ENCODE peak calls at places on chromosomes 1 and 21, in nine cellular contexts. F, T, J, C, M, B, U, D and H are unnamed samples.

GRCh38 chr21:31911138-31911907 is 38.5 kb downstream of the HUNK start:
- DNase-seq in B (peak; percentile 35), J (no peak), D (no peak), M (peak; percentile 86), U (no peak), F (no peak), T (peak; percentile 61), C (no peak), H (no peak)

GRCh38 chr1:11779715-11780379 is 17.9 kb downstream of the C1orf167 start:
- DNase-seq in B (no peak), T (no peak), F (no peak), C (no peak), D (peak; percentile 68), M (no peak), J (no peak), U (no peak), H (no peak)

GRCh38 chr1:238710697-238711096 is 675.7 kb upstream of the CHRM3 start:
- DNase-seq in U (no peak), M (peak; percentile 8), J (no peak), B (peak; percentile 5), D (no peak), T (peak; percentile 20), F (no peak), C (no peak), H (no peak)

GRCh38 chr1:150259758-150260669 is 2.4 kb downstream of the CA14 start:
- DNase-seq in D (no peak), C (no peak), M (no peak), U (no peak), B (no peak), J (peak; percentile 80), T (peak; percentile 76), F (no peak), H (no peak)

GRCh38 chr1:100699744-100700143 is 19.8 kb upstream of the VCAM1 start:
- DNase-seq in C (no peak), F (no peak), U (no peak), M (peak; percentile 88), D (no peak), B (no peak), T (peak; percentile 38), J (no peak), H (no peak)

GRCh38 chr21:45895778-45896370 is 85.7 kb upstream of the COL6A1 start:
- DNase-seq in B (no peak), F (no peak), D (peak; percentile 73), J (no peak), T (no peak), M (no peak), U (peak; percentile 10), C (no peak), H (no peak)

GRCh38 chr1:156151093-156151688 is 2.2 kb upstream of the SEMA4A start:
- DNase-seq in B (no peak), T (no peak), C (no peak), J (no peak), D (peak; percentile 78), U (no peak), F (peak; percentile 82), M (peak; percentile 62), H (no peak)

GRCh38 chr21:38989745-38990423 is 184.2 kb downstream of the ETS2 start:
- DNase-seq in U (peak; percentile 33), M (peak; percentile 94), F (no peak), T (peak; percentile 48), B (no peak), D (no peak), J (no peak), C (no peak), H (no peak)

GRCh38 chr1:194570449-194570848 is 1384.0 kb upstream of the B3GALT2 start:
- DNase-seq in J (no peak), T (peak; percentile 56), M (peak; percentile 20), D (no peak), C (no peak), F (no peak), B (no peak), U (no peak), H (no peak)

GRCh38 chr1:193313354-193314140 is 127.1 kb upstream of the B3GALT2 start:
- DNase-seq in U (no peak), T (no peak), F (no peak), D (no peak), B (no peak), M (no peak), J (peak; percentile 34), C (no peak), H (no peak)

GRCh38 chr1:204683284-204684205 is 2.0 kb downstream of the LRRN2 start:
- DNase-seq in F (peak; percentile 19), B (no peak), T (no peak), U (no peak), D (no peak), J (no peak), M (no peak), C (no peak), H (no peak)

GRCh38 chr1:65159801-65160523 is 12.0 kb downstream of the AK4 start:
- DNase-seq in F (no peak), D (no peak), M (no peak), J (no peak), C (no peak), T (no peak), B (no peak), U (no peak), H (no peak)

GRCh38 chr1:185704181-185704580 is 30.0 kb upstream of the HMCN1 start:
- DNase-seq in C (no peak), M (no peak), B (no peak), J (no peak), D (no peak), F (no peak), T (no peak), U (no peak), H (no peak)

GRCh38 chr1:22100168-22100567 is 42.7 kb downstream of the WNT4 start:
- DNase-seq in B (no peak), J (no peak), T (no peak), M (no peak), U (no peak), F (no peak), C (no peak), D (no peak), H (no peak)

GRCh38 chr1:170321113-170321512 is 175.4 kb downstream of the NTMT2 start:
- DNase-seq in J (no peak), F (no peak), C (no peak), D (no peak), U (no peak), T (no peak), M (peak; percentile 53), B (no peak), H (no peak)

GRCh38 chr1:90314533-90314932 is 319.6 kb downstream of the ZNF326 start:
- DNase-seq in T (no peak), F (no peak), U (no peak), B (no peak), C (no peak), D (no peak), J (no peak), M (no peak), H (no peak)
- H3K4me1 ChIP-seq in T (no peaks in the 10 kb centered on the region), F (no peaks in the 10 kb centered on the region), U (no peaks in the 10 kb centered on the region), B (no peaks in the 10 kb centered on the region), C (no peaks in the 10 kb centered on the region), D (no peaks in the 10 kb centered on the region), J (no peaks in the 10 kb centered on the region), M (no peaks in the 10 kb centered on the region), H (no peaks in the 10 kb centered on the region)

GRCh38 chr1:50109647-50110075 is 941 bp downstream of the ELAVL4 start:
- DNase-seq in J (no peak), B (no peak), F (no peak), M (no peak), T (no peak), D (no peak), U (no peak), C (no peak), H (no peak)

GRCh38 chr1:50108497-50109073 is at the start of gene ELAVL4:
- DNase-seq in D (no peak), C (no peak), T (no peak), B (no peak), M (no peak), J (no peak), U (no peak), F (no peak), H (no peak)

GRCh38 chr1:50106095-50106761 is 2.5 kb upstream of the ELAVL4 start:
- DNase-seq in D (no peak), M (no peak), B (no peak), C (no peak), J (no peak), U (no peak), F (no peak), T (no peak), H (peak; percentile 45)

GRCh38 chr1:50110084-50110615 is 1.4 kb downstream of the ELAVL4 start:
- DNase-seq in F (no peak), J (no peak), D (no peak), T (no peak), C (no peak), M (no peak), B (no peak), U (no peak), H (no peak)

GRCh38 chr1:50110656-50111055 is 1.9 kb downstream of the ELAVL4 start:
- DNase-seq in T (no peak), C (no peak), D (no peak), U (no peak), B (no peak), M (no peak), F (no peak), J (no peak), H (no peak)
- H3K27ac ChIP-seq in T (no peak overlapping the region), C (no peak overlapping the region), D (no peak overlapping the region), U (no peak overlapping the region), B (no peak overlapping the region), M (no peak overlapping the region), F (no peak overlapping the region), J (no peak overlapping the region), H (no peak overlapping the region)

GRCh38 chr1:29967261-29967660 is 730.9 kb downstream of the PTPRU start:
- DNase-seq in B (no peak), U (no peak), J (no peak), F (no peak), M (no peak), C (no peak), T (no peak), D (no peak), H (no peak)
- TF ChIP-seq CTCF in B (no peak), U (no peak), J (no peak), F (no peak), M (no peak), C (no peak), T (no peak), D (no peak), H (no peak)

GRCh38 chr1:230172016-230172356 is 104.9 kb downstream of the GALNT2 start:
- DNase-seq in J (no peak), T (no peak), M (no peak), C (no peak), F (no peak), B (no peak), U (no peak), D (no peak), H (no peak)

GRCh38 chr1:230169454-230170152 is 102.6 kb downstream of the GALNT2 start:
- DNase-seq in M (peak; percentile 28), U (no peak), C (no peak), D (no peak), B (no peak), F (no peak), T (no peak), J (no peak), H (no peak)

GRCh38 chr1:230171337-230172015 is 104.4 kb downstream of the GALNT2 start:
- DNase-seq in T (peak; percentile 75), C (no peak), B (no peak), U (no peak), J (no peak), F (no peak), D (no peak), M (peak; percentile 79), H (no peak)

GRCh38 chr1:230170610-230171009 is 103.6 kb downstream of the GALNT2 start:
- DNase-seq in T (no peak), B (no peak), C (no peak), M (peak; percentile 18), U (no peak), J (no peak), D (no peak), F (no peak), H (no peak)

GRCh38 chr1:230170153-230170547 is 103.1 kb downstream of the GALNT2 start:
- DNase-seq in T (no peak), D (no peak), F (no peak), U (no peak), J (no peak), M (no peak), B (no peak), C (no peak), H (no peak)
- H3K4me1 ChIP-seq in T (peaks cover 34% of the 10 kb centered on the region), D (peaks cover 33% of the 10 kb centered on the region), F (peaks cover 21% of the 10 kb centered on the region), U (peaks cover 51% of the 10 kb centered on the region), J (peaks cover 5% of the 10 kb centered on the region), M (peaks cover 20% of the 10 kb centered on the region), B (peaks cover 16% of the 10 kb centered on the region), C (peaks cover 34% of the 10 kb centered on the region), H (peaks cover 57% of the 10 kb centered on the region)